ENCODE peak calls at places on chromosomes 16 and 17, in five cellular contexts. R, E, K, F and Q are unnamed samples.

GRCh38 chr17:59439261-59439660 is 107.8 kb downstream of the YPEL2 start:
- DNase-seq in R (no peak), E (no peak), K (no peak), F (peak; percentile 23), Q (no peak)

GRCh38 chr16:82878466-82878865 is 251.7 kb downstream of the CDH13 start:
- DNase-seq in R (no peak), E (no peak), K (no peak), F (no peak), Q (no peak)

GRCh38 chr17:2331303-2331702 is 5.0 kb downstream of the TSR1 start:
- DNase-seq in R (no peak), E (no peak), K (no peak), F (no peak), Q (no peak)

GRCh38 chr17:51419476-51419875 is 159.1 kb downstream of the UTP18 start:
- DNase-seq in R (no peak), E (no peak), K (no peak), F (no peak), Q (no peak)

GRCh38 chr16:86781046-86781445 is 202.7 kb downstream of the FOXL1 start:
- DNase-seq in R (no peak), E (no peak), K (no peak), F (no peak), Q (no peak)

GRCh38 chr17:65434251-65434650 is 127.2 kb downstream of the AXIN2 start:
- DNase-seq in R (no peak), E (no peak), K (no peak), F (no peak), Q (no peak)

GRCh38 chr16:67989322-67990017 is 9.2 kb upstream of the DPEP3 start:
- DNase-seq in R (no peak), E (no peak), K (no peak), F (no peak), Q (no peak)

GRCh38 chr16:59586331-59586730 is 852.2 kb upstream of the GOT2 start:
- DNase-seq in R (no peak), E (no peak), K (no peak), F (no peak), Q (no peak)

GRCh38 chr17:72351884-72352346 is 231.1 kb downstream of the SOX9 start:
- DNase-seq in R (no peak), E (no peak), K (no peak), F (no peak), Q (no peak)

GRCh38 chr17:19756551-19756950 is 8.5 kb upstream of the ALDH3A1 start:
- DNase-seq in R (no peak), E (no peak), K (no peak), F (peak; percentile 25), Q (no peak)

GRCh38 chr16:11004957-11005610 is 60.7 kb downstream of the CLEC16A start:
- DNase-seq in R (no peak), E (peak; percentile 13), K (peak; percentile 51), F (no peak), Q (no peak)

GRCh38 chr16:19127205-19127604 is 13.4 kb downstream of the ITPRIPL2 start:
- DNase-seq in R (no peak), E (no peak), K (no peak), F (no peak), Q (no peak)

GRCh38 chr16:61024180-61024900 is 1011.9 kb downstream of the CDH8 start:
- DNase-seq in R (no peak), E (no peak), K (no peak), F (no peak), Q (peak; percentile 68)

GRCh38 chr17:57288753-57289121 is 32.4 kb downstream of the MSI2 start:
- DNase-seq in R (no peak), E (no peak), K (no peak), F (no peak), Q (no peak)

GRCh38 chr17:57289613-57290012 is 33.3 kb downstream of the MSI2 start:
- DNase-seq in R (no peak), E (no peak), K (no peak), F (no peak), Q (no peak)

GRCh38 chr17:57290955-57291354 is 34.6 kb downstream of the MSI2 start:
- DNase-seq in R (no peak), E (no peak), K (no peak), F (no peak), Q (no peak)

GRCh38 chr17:57288034-57288752 is 31.9 kb downstream of the MSI2 start:
- DNase-seq in R (no peak), E (no peak), K (peak; percentile 56), F (no peak), Q (no peak)

GRCh38 chr17:57289130-57289529 is 32.8 kb downstream of the MSI2 start:
- DNase-seq in R (no peak), E (no peak), K (no peak), F (no peak), Q (no peak)
- H3K4me3 ChIP-seq in R (no peak overlapping the region), E (no peak overlapping the region), K (no peak overlapping the region), F (no peak overlapping the region), Q (no peak overlapping the region)

DNA sequence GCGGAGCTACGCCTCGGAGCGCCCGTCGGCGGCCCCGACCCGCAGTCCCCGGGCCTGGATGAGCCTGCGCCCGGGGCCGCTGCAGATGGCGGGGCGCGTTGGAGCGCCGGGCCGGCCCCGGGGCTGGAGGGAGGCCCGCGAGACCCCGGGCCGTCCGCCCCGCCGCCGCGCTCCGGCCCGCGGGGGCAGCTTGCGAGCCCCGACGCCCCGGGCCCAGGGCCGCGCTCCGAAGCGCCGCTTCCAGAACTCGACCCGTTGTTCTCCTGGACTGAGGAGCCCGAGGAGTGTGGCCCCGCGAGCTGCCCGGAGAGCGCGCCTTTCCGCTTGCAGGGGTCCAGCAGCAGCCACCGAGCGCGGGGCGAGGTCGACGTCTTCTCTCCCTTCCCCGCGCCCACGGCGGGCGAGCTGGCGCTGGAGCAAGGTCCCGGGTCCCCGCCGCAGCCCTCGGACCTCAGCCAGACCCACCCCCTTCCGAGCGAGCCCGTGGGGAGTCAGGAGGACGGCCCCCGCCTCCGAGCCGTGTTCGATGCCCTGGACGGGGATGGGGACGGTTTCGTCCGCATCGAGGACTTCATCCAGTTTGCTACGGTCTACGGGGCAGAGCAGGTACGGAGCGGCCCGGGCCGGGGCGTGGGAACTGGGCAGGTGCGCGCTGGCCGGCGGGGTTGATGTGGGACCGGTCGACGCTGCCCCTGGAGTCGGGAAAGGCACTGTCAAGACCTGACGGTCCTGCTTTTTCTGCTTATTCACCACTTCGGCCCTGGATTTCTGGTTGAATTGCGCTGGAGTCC is 861 bp downstream of the RAB11FIP3 start:
- DNase-seq in R (no peak), E (no peak), K (peak; percentile 6), F (peak; percentile 16), Q (peak; percentile 23)
- TF ChIP-seq EZH2 in R (no peak), E (no peak), K (no peak), F (no peak), Q (no peak)

DNA sequence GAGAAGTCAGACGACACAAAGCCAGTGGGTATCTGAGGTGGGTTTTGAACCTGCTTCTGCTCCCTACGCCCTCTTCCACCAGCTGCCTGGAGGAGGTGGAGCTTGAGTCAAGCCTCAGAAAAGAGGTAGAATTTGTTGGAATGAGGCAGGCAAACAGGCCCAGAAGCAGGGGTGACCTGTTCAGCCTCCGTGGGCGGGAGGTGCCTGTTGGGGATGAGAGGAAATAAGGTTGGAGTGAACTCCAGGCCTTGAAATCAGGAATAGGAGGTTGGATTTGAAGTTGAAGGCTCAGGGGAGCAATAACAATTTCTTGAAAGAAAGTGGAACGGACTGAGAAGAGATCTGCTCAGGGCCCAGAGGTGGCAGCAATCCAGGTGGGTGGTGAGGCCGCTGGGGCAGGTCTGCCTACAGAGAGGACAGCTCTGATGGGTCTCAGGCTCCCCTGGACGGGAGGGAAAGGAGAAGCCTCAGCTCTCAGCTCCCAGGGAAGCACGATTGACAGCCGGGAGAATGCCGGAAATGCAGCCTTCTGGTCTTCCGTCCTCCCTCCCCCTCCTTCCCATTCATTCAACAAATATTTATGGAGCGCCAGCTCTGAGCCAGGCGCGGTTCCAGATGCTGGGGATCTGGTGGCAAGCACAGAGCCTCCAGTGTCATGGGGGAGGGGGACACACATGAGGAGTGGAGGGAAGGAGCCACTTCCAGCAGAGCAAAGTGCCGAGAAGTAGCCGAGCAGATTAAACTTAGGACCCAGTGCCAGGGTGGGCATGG is 61.9 kb upstream of the CIBAR2 start:
- DNase-seq in R (peak; percentile 53), E (peak; percentile 91), K (peak; percentile 75), F (peak; percentile 72), Q (peak; percentile 95)
- H3K4me3 ChIP-seq in R (peak overlapping the region; percentile 53), E (peak overlapping the region; percentile 72), K (peak overlapping the region; percentile 16), F (no peak overlapping the region), Q (peak overlapping the region; percentile 32)

GRCh38 chr17:82681547-82681946 is 17.0 kb downstream of the RAB40B start:
- DNase-seq in R (no peak), E (no peak), K (no peak), F (no peak), Q (no peak)

GRCh38 chr17:82685291-82685690 is 13.2 kb downstream of the RAB40B start:
- DNase-seq in R (no peak), E (no peak), K (no peak), F (no peak), Q (no peak)

GRCh38 chr17:82684207-82684903 is 14.1 kb downstream of the RAB40B start:
- DNase-seq in R (no peak), E (peak; percentile 48), K (no peak), F (no peak), Q (no peak)

GRCh38 chr17:82686366-82687324 is 11.9 kb downstream of the RAB40B start:
- DNase-seq in R (no peak), E (no peak), K (no peak), F (no peak), Q (no peak)

GRCh38 chr17:82683534-82683933 is 15.0 kb downstream of the RAB40B start:
- DNase-seq in R (no peak), E (no peak), K (no peak), F (no peak), Q (no peak)
- TF ChIP-seq EZH2 in R (no peak), E (no peak), K (no peak), F (no peak), Q (no peak)